ENCODE peak calls at places on chromosomes 5 and 9, in ten cellular contexts. C is glutamatergic neuron, T is tibial nerve, B is OCI-LY7, G is epithelial cell of esophagus, Q is lung, W is SK-N-SH, N is body of pancreas, A is dorsolateral prefrontal cortex, F is colonic mucosa. D is an unnamed sample.

GRCh38 chr9:97710356-97711222 is 13.4 kb upstream of the XPA start:
- DNase-seq in C (peak), T (peak), B (peak), G (peak), Q (peak), W (peak), N (peak), A (no peak), F (peak), D (peak)

GRCh38 chr5:102796014-102796413 is 40.9 kb downstream of the PAM start:
- DNase-seq in C (no peak), T (no peak), B (no peak), G (no peak), Q (no peak), W (no peak), N (no peak), A (no peak), F (no peak), D (no peak)

GRCh38 chr5:8633706-8634105 is 764.8 kb downstream of the MTRR start:
- DNase-seq in C (no peak), T (no peak), B (no peak), G (no peak), Q (no peak), W (no peak), N (no peak), A (no peak), F (no peak), D (no peak)

GRCh38 chr5:178191661-178192060 is 4.5 kb upstream of the GMCL2 start:
- DNase-seq in C (no peak), T (no peak), B (no peak), G (no peak), Q (no peak), W (no peak), N (no peak), A (no peak), F (no peak), D (no peak)

GRCh38 chr5:137462816-137463520 is 36.2 kb downstream of the SPOCK1 start:
- DNase-seq in C (no peak), T (no peak), B (no peak), G (no peak), Q (no peak), W (no peak), N (no peak), A (no peak), F (no peak), D (no peak)

GRCh38 chr5:119439140-119439625 is 13.1 kb upstream of the HSD17B4 start:
- DNase-seq in C (no peak), T (no peak), B (no peak), G (peak), Q (peak), W (no peak), N (peak), A (no peak), F (peak), D (peak)

GRCh38 chr5:136035837-136036236 is 7.0 kb downstream of the TGFBI start:
- DNase-seq in C (no peak), T (no peak), B (no peak), G (no peak), Q (no peak), W (no peak), N (no peak), A (no peak), F (no peak), D (no peak)

GRCh38 chr5:155953335-155953734 is 373.6 kb upstream of the SGCD start:
- DNase-seq in C (no peak), T (no peak), B (no peak), G (no peak), Q (no peak), W (no peak), N (no peak), A (no peak), F (no peak), D (no peak)

GRCh38 chr9:88024896-88025295 is 50.6 kb upstream of the CDK20 start:
- DNase-seq in C (no peak), T (no peak), B (no peak), G (no peak), Q (no peak), W (no peak), N (no peak), A (no peak), F (no peak), D (no peak)

GRCh38 chr5:119367502-119368237 is 11.9 kb downstream of the TNFAIP8 start:
- DNase-seq in C (no peak), T (no peak), B (no peak), G (peak), Q (no peak), W (no peak), N (no peak), A (no peak), F (no peak), D (no peak)

GRCh38 chr9:97980479-97980803 is 2.7 kb upstream of the ANP32B start:
- DNase-seq in C (no peak), T (no peak), B (no peak), G (no peak), Q (no peak), W (no peak), N (peak), A (no peak), F (peak), D (no peak)

GRCh38 chr5:89204766-89205165 is 321.8 kb upstream of the MEF2C start:
- DNase-seq in C (no peak), T (no peak), B (no peak), G (no peak), Q (no peak), W (no peak), N (no peak), A (no peak), F (no peak), D (no peak)

GRCh38 chr5:609088-609370 is 3.1 kb upstream of the CEP72 start:
- DNase-seq in C (no peak), T (no peak), B (no peak), G (no peak), Q (no peak), W (no peak), N (no peak), A (no peak), F (no peak), D (no peak)

GRCh38 chr5:100577506-100577905 is 42.3 kb downstream of the FAM174A start:
- DNase-seq in C (no peak), T (no peak), B (no peak), G (no peak), Q (no peak), W (no peak), N (no peak), A (no peak), F (no peak), D (no peak)

GRCh38 chr9:84385357-84386040 is 44.9 kb upstream of the SLC28A3 start:
- DNase-seq in C (no peak), T (no peak), B (no peak), G (no peak), Q (no peak), W (no peak), N (no peak), A (no peak), F (no peak), D (no peak)

GRCh38 chr9:84384617-84385016 is 44.1 kb upstream of the SLC28A3 start:
- DNase-seq in C (no peak), T (no peak), B (no peak), G (no peak), Q (no peak), W (no peak), N (no peak), A (no peak), F (no peak), D (no peak)

GRCh38 chr9:84381508-84381907 is 41.0 kb upstream of the SLC28A3 start:
- DNase-seq in C (no peak), T (no peak), B (no peak), G (no peak), Q (no peak), W (no peak), N (no peak), A (no peak), F (no peak), D (no peak)

GRCh38 chr9:84383178-84383577 is 42.6 kb upstream of the SLC28A3 start:
- DNase-seq in C (no peak), T (no peak), B (no peak), G (no peak), Q (no peak), W (no peak), N (no peak), A (no peak), F (no peak), D (no peak)

GRCh38 chr9:84382728-84383127 is 42.2 kb upstream of the SLC28A3 start:
- DNase-seq in C (no peak), T (no peak), B (no peak), G (no peak), Q (no peak), W (no peak), N (peak), A (no peak), F (no peak), D (no peak)
- TF ChIP-seq CTCF in C (no peak), T (no peak), B (no peak), G (no peak), Q (no peak), W (no peak), N (no peak), A (no peak), F (no peak), D (no peak)

DNA sequence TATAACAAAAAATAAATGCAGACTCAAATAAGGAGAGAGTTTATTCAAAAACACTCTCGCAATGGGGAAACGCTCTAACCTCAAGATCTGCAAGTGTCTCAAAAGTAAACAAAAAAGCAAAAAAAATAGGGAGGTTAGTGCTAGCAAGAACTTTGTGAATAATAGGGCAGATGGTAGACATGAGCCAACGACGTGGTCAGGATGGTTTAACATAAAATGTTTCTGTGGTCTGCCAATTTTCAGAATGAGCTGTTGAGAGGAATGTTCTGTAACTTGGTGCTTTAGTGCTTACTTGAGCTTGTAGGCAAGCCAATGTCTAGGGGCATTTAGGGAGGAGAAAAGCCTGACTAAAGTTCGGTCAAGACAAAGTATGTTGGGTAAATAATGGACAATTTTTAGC is 1813.9 kb upstream of the CDH6 start:
- DNase-seq in C (no peak), T (no peak), B (no peak), G (no peak), Q (no peak), W (no peak), N (no peak), A (no peak), F (no peak), D (no peak)
- TF ChIP-seq CTCF in C (no peak), T (no peak), B (no peak), G (no peak), Q (no peak), W (no peak), N (no peak), A (no peak), F (no peak), D (no peak)

GRCh38 chr5:26482076-26482816 is 556.1 kb downstream of the CDH9 start:
- DNase-seq in C (no peak), T (no peak), B (no peak), G (no peak), Q (no peak), W (no peak), N (no peak), A (no peak), F (no peak), D (no peak)

GRCh38 chr5:26486631-26487030 is 551.8 kb downstream of the CDH9 start:
- DNase-seq in C (no peak), T (no peak), B (no peak), G (no peak), Q (no peak), W (no peak), N (no peak), A (no peak), F (no peak), D (no peak)

GRCh38 chr5:26487553-26487952 is 550.8 kb downstream of the CDH9 start:
- DNase-seq in C (no peak), T (no peak), B (no peak), G (no peak), Q (no peak), W (no peak), N (no peak), A (no peak), F (no peak), D (no peak)

GRCh38 chr5:26482817-26483375 is 555.5 kb downstream of the CDH9 start:
- DNase-seq in C (peak), T (peak), B (peak), G (peak), Q (peak), W (peak), N (peak), A (no peak), F (no peak), D (peak)
- TF ChIP-seq CTCF in C (peak), T (no peak), B (peak), G (peak), Q (no peak), W (peak), N (no peak), A (peak), F (no peak), D (peak)

GRCh38 chr5:53089481-53089976 is 20.0 kb downstream of the MOCS2 start:
- DNase-seq in C (no peak), T (no peak), B (no peak), G (no peak), Q (no peak), W (no peak), N (no peak), A (no peak), F (no peak), D (no peak)

GRCh38 chr5:53087596-53087995 is 22.0 kb downstream of the MOCS2 start:
- DNase-seq in C (no peak), T (no peak), B (no peak), G (no peak), Q (no peak), W (no peak), N (no peak), A (peak), F (no peak), D (no peak)

GRCh38 chr5:53092242-53092641 is 17.3 kb downstream of the MOCS2 start:
- DNase-seq in C (no peak), T (no peak), B (no peak), G (no peak), Q (no peak), W (no peak), N (no peak), A (no peak), F (no peak), D (no peak)

GRCh38 chr5:53090229-53090628 is 19.3 kb downstream of the MOCS2 start:
- DNase-seq in C (no peak), T (no peak), B (no peak), G (no peak), Q (no peak), W (no peak), N (no peak), A (no peak), F (no peak), D (no peak)

GRCh38 chr5:53091304-53091703 is 18.3 kb downstream of the MOCS2 start:
- DNase-seq in C (no peak), T (no peak), B (no peak), G (peak), Q (no peak), W (no peak), N (no peak), A (no peak), F (no peak), D (no peak)
- TF ChIP-seq CTCF in C (no peak), T (no peak), B (no peak), G (no peak), Q (no peak), W (no peak), N (no peak), A (no peak), F (no peak), D (no peak)

DNA sequence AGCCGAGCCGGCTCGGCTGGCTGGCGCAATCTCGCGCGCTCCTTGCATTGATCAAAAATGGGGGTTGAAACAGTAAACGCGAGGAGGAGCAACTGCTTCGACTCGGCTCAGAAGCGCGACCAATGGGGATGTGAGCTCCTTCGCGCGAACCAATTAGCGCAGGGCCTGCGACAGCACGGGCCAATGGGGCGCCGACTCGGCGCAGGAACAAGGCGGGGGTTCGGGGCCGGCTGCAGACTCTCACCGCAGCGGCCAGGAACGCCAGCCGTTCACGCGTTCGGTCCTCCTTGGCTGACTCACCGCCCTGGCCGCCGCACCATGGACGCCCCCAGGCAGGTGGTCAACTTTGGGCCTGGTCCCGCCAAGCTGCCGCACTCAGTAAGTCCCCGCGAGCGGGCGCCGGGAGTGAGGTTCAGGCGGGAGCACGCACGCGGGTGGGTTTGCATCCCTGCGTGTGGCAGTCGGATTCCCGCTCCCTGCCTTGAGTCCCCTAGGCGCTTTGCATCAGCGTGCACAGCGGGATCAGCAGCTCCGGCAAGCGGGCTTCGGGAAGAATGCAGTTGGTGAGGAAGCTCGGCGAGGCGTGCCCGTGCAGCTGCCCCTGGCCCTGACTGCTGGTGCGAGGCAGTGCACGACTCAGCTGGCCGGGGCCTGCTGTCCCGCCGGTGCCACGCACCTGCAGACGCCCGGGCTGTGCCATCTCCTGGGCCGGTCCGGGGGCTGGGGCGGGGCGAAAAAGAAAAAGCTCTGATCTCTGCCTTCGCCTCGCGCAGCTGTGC is at the start of gene PSAT1:
- DNase-seq in C (peak), T (peak), B (peak), G (peak), Q (peak), W (peak), N (peak), A (peak), F (peak), D (peak)
- TF ChIP-seq CTCF in C (no peak), T (peak), B (peak), G (no peak), Q (no peak), W (peak), N (no peak), A (no peak), F (no peak), D (no peak)

DNA sequence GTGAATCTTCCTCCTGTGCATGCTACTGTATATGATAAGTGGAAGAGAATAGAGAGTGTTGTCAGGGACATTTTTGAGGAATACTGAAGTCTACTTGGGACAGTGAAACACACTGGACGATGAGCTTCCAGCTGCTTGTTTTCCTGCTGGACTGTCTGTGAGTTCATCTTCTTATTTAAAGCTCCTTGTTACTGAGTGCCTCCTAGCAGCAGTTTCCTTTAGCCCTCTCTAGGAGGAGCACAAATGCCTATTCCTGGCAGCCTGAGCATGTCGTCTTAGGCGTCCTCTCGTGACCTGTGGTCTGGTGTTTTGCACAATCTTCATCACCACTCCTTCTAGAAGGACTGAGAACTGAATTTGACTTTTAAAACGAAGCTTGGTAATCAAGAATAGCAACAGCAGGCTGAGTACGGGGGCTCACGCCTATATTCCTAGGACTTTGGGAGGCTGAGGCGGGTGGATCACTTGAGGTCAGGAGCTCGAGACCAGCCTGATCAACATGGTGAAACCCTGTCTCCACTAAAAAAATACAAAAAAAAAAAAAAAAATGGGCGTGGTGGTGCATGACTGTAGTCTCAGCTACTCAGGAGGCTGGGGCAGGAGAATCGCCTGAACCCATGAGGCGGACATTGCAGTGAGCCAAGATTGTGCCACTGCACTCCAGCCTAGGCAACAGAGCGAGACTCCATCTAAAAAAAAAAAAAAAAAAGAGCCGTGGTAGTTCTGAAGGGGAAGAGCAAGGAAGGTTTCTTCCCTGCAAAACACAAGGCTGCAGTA is 44.0 kb downstream of the ANKRD33B start:
- DNase-seq in C (no peak), T (peak), B (peak), G (no peak), Q (no peak), W (no peak), N (peak), A (no peak), F (peak), D (no peak)
- TF ChIP-seq CTCF in C (no peak), T (peak), B (peak), G (no peak), Q (no peak), W (no peak), N (no peak), A (no peak), F (no peak), D (no peak)

GRCh38 chr9:136676920-136677686 is 10.2 kb downstream of the AGPAT2 start:
- DNase-seq in C (no peak), T (no peak), B (no peak), G (no peak), Q (no peak), W (no peak), N (no peak), A (no peak), F (no peak), D (no peak)
- TF ChIP-seq CTCF in C (no peak), T (no peak), B (no peak), G (no peak), Q (no peak), W (no peak), N (no peak), A (no peak), F (no peak), D (no peak)

DNA sequence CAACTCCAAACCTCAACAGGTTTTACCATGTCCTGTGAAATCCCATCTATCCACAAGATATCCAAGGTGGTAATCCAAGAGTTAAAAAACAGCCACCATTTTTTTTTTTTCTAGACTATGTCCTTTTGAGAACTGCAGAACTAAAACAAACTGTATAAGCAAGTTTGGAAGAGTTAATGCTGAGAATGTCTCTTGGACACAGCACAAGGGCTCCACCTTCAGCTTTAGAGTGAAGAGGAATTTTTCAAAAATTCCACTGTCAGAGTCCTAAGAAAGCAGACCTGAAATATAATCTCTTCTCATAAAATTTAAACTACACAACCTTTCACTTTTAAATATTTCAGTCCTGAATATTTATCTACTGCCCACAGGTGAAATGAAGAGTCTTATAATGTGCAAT is 167.8 kb upstream of the CCNG1 start:
- DNase-seq in C (no peak), T (no peak), B (peak), G (no peak), Q (no peak), W (no peak), N (no peak), A (no peak), F (no peak), D (no peak)
- TF ChIP-seq CTCF in C (no peak), T (no peak), B (peak), G (no peak), Q (no peak), W (peak), N (no peak), A (no peak), F (no peak), D (no peak)

DNA sequence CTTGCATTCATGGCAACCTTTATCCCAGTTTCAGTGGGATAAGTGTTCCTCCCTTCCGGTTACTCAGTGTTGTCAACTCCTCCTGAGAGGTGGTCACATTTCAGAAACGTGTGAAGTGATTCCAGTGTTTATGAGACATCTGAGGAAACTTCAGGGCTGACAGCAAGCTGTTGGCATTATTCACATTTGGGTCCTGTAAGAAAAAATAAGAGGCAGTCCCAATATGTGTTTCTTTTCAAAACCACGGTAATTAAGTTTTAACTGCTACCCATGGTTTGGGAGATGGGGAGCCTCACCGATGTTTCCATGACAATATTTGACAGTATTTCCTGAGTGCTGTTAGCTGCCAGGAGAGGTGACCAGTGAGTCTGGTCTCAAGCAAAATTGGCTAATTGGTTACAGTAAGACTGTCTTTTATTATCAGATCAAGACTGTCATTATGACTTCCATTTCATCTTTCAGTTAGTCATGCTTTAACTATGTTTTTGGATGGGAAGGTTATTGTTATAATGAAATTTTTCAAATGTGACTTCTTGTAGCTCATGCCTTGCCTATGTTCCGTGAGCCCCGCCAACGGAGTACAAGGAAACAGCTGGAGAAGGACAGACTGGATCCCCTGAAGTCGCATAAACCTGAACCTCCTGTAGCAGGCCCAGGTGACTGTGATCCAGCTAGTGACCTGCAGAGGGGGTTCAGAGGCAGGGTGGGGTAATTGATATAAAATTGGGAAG is 115.3 kb downstream of the GDNF start:
- DNase-seq in C (no peak), T (no peak), B (no peak), G (no peak), Q (no peak), W (no peak), N (no peak), A (no peak), F (no peak), D (no peak)
- TF ChIP-seq CTCF in C (no peak), T (no peak), B (no peak), G (no peak), Q (no peak), W (peak), N (no peak), A (no peak), F (no peak), D (no peak)

D was measured in Calu3.